ENCODE peak calls at places on chromosomes 16 and 17, in seven cellular contexts. One of them, this sample, is unnamed.

GRCh38 chr17:79438045-79438444 is 172.8 kb downstream of the RBFOX3 start:
- DNase-seq in mesothelial cell of epicardium: no peak
- DNase-seq in AG09319: no peak
- DNase-seq in mucosa of descending colon: no peak
- DNase-seq in tibial nerve: no peak
- DNase-seq in GM12864: no peak
- DNase-seq in transverse colon: no peak
- DNase-seq in this sample: no peak

GRCh38 chr16:68612996-68613395 is 32.1 kb upstream of the CDH3 start:
- DNase-seq in mesothelial cell of epicardium: no peak
- DNase-seq in AG09319: no peak
- DNase-seq in mucosa of descending colon: no peak
- DNase-seq in tibial nerve: no peak
- DNase-seq in GM12864: no peak
- DNase-seq in transverse colon: no peak
- DNase-seq in this sample: no peak

GRCh38 chr17:2837147-2837561 is 40.9 kb downstream of the RAP1GAP2 start:
- DNase-seq in mesothelial cell of epicardium: no peak
- DNase-seq in AG09319: no peak
- DNase-seq in mucosa of descending colon: no peak
- DNase-seq in tibial nerve: no peak
- DNase-seq in GM12864: no peak
- DNase-seq in transverse colon: no peak
- DNase-seq in this sample: no peak

GRCh38 chr17:19260958-19261357 is 23.8 kb downstream of the EPN2 start:
- DNase-seq in mesothelial cell of epicardium: no peak
- DNase-seq in AG09319: no peak
- DNase-seq in mucosa of descending colon: no peak
- DNase-seq in tibial nerve: no peak
- DNase-seq in GM12864: no peak
- DNase-seq in transverse colon: no peak
- DNase-seq in this sample: no peak

GRCh38 chr17:30975042-30975820 is 4.4 kb downstream of the RNF135 start:
- DNase-seq in mesothelial cell of epicardium: no peak
- DNase-seq in AG09319: no peak
- DNase-seq in mucosa of descending colon: no peak
- DNase-seq in tibial nerve: no peak
- DNase-seq in GM12864: no peak
- DNase-seq in transverse colon: no peak
- DNase-seq in this sample: no peak

GRCh38 chr17:16880843-16881230 is 91.1 kb downstream of the TNFRSF13B start:
- DNase-seq in mesothelial cell of epicardium: no peak
- DNase-seq in AG09319: no peak
- DNase-seq in mucosa of descending colon: peak
- DNase-seq in tibial nerve: no peak
- DNase-seq in GM12864: no peak
- DNase-seq in transverse colon: no peak
- DNase-seq in this sample: no peak

GRCh38 chr16:67668495-67669157 is 2.0 kb downstream of the C16orf86 start:
- DNase-seq in mesothelial cell of epicardium: no peak
- DNase-seq in AG09319: no peak
- DNase-seq in mucosa of descending colon: no peak
- DNase-seq in tibial nerve: no peak
- DNase-seq in GM12864: no peak
- DNase-seq in transverse colon: no peak
- DNase-seq in this sample: no peak

GRCh38 chr17:4852504-4853075 is 19.4 kb downstream of the MINK1 start:
- DNase-seq in mesothelial cell of epicardium: no peak
- DNase-seq in AG09319: no peak
- DNase-seq in mucosa of descending colon: no peak
- DNase-seq in tibial nerve: no peak
- DNase-seq in GM12864: no peak
- DNase-seq in transverse colon: no peak
- DNase-seq in this sample: peak

GRCh38 chr16:19655242-19655777 is 62.7 kb downstream of the KNOP1 start:
- DNase-seq in mesothelial cell of epicardium: no peak
- DNase-seq in AG09319: no peak
- DNase-seq in mucosa of descending colon: no peak
- DNase-seq in tibial nerve: no peak
- DNase-seq in GM12864: no peak
- DNase-seq in transverse colon: no peak
- DNase-seq in this sample: no peak

GRCh38 chr16:88627531-88628411 is 10.6 kb upstream of the IL17C start:
- DNase-seq in mesothelial cell of epicardium: no peak
- DNase-seq in AG09319: no peak
- DNase-seq in mucosa of descending colon: no peak
- DNase-seq in tibial nerve: no peak
- DNase-seq in GM12864: no peak
- DNase-seq in transverse colon: no peak
- DNase-seq in this sample: no peak

GRCh38 chr16:4136229-4136813 is 20.1 kb upstream of the ADCY9 start:
- DNase-seq in mesothelial cell of epicardium: no peak
- DNase-seq in AG09319: no peak
- DNase-seq in mucosa of descending colon: peak
- DNase-seq in tibial nerve: no peak
- DNase-seq in GM12864: no peak
- DNase-seq in transverse colon: peak
- DNase-seq in this sample: no peak

GRCh38 chr16:15950167-15950854 is 895 bp downstream of the ABCC1 start:
- DNase-seq in mesothelial cell of epicardium: no peak
- DNase-seq in AG09319: no peak
- DNase-seq in mucosa of descending colon: peak
- DNase-seq in tibial nerve: no peak
- DNase-seq in GM12864: no peak
- DNase-seq in transverse colon: peak
- DNase-seq in this sample: peak

GRCh38 chr16:85086347-85087291 is 25.7 kb downstream of the CIBAR2 start:
- DNase-seq in mesothelial cell of epicardium: no peak
- DNase-seq in AG09319: peak
- DNase-seq in mucosa of descending colon: peak
- DNase-seq in tibial nerve: peak
- DNase-seq in GM12864: no peak
- DNase-seq in transverse colon: peak
- DNase-seq in this sample: peak

GRCh38 chr17:78174870-78175642 is 6.7 kb downstream of the SYNGR2 start:
- DNase-seq in mesothelial cell of epicardium: no peak
- DNase-seq in AG09319: no peak
- DNase-seq in mucosa of descending colon: no peak
- DNase-seq in tibial nerve: no peak
- DNase-seq in GM12864: no peak
- DNase-seq in transverse colon: peak
- DNase-seq in this sample: no peak
- TF ChIP-seq CTCF in mesothelial cell of epicardium: no peak
- TF ChIP-seq CTCF in AG09319: no peak
- TF ChIP-seq CTCF in mucosa of descending colon: no peak
- TF ChIP-seq CTCF in tibial nerve: no peak
- TF ChIP-seq CTCF in GM12864: no peak
- TF ChIP-seq CTCF in transverse colon: no peak
- TF ChIP-seq CTCF in this sample: peak

DNA sequence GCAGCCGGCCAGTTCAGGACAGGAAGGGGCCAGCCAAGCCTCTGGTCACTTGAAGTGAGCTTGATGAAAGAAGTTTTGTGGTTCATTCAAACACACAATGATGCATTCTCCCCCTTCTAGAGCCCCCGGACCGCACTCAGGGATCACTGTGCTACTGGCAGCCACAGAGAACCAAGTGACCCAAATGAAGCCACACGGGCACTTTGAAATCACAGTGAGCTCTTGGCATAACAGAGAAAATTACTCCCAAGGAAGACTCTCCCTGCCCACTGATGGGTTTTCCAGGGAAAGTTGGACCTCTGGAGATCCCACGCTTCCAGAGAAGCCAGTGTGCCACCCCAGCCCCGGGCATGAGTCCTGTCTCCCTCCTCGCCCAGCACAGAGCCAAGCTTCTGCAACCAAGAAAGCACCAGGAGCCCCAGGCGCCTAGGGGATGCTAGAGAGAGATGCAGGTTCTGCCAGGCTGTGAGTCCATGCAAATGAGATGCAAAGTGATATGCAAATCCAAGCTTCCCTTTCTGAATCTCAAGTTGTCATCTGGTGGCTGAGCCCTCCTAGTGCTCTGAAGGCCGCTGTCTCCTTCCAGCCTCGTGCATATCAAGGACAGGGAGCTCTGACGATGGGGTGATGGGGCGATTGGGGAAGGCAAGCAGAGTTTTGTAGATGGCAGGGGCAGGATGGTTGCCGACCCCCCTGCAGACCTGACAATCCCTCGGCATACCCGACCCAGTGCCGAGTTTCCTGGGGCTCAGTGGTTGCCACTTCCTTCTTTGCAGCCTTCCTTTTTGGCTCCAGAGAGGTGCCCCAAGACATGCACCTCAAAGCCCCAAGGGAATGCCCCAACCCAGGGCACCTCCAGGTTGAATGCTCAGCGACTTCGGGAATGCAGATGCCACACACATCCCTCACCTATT is 59.7 kb upstream of the TNRC6C start:
- DNase-seq in mesothelial cell of epicardium: no peak
- DNase-seq in AG09319: no peak
- DNase-seq in mucosa of descending colon: no peak
- DNase-seq in tibial nerve: no peak
- DNase-seq in GM12864: no peak
- DNase-seq in transverse colon: no peak
- DNase-seq in this sample: no peak
- TF ChIP-seq CTCF in mesothelial cell of epicardium: no peak
- TF ChIP-seq CTCF in AG09319: no peak
- TF ChIP-seq CTCF in mucosa of descending colon: no peak
- TF ChIP-seq CTCF in tibial nerve: no peak
- TF ChIP-seq CTCF in GM12864: no peak
- TF ChIP-seq CTCF in transverse colon: no peak
- TF ChIP-seq CTCF in this sample: no peak

DNA sequence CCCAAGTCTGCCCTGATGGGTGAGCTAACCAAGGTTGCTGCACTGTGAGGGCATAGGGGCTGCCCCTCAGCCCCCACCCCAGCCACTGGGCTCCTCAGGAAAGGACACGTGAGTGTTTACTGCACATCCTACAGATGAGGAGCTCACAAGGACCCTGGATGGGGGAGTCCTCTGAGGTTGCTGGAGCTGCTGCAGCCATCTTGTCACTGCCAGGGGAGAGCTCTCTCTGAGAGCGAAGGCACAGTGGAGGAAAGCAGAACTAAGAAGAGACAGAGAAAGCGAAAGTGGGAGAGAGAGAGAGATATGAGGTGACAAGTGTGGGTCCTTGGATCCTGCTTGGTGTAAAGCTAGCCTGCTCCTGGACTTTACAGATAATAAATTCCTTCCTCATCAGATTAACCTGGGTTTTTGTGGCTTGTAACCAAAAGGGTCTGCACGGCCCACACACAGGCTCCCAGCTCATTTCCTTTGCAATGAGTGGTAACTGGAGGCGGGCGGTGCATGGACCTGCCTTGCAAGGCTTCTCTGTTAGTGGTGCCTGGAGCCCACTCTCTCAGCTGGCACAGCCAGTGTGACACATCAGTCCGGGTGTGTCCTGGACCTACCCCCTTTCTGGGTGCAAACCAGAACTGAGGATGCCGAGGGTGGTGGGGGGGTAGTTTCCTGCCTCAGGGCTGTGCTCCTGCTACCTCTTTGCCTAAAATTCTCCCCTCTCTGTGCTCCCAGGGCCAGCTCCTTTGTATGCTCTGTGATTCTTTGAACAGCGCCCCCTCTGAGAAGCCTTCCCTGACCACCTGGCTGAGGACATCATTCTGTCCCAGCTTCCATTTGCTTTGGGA is 14.2 kb downstream of the SNX20 start:
- DNase-seq in mesothelial cell of epicardium: no peak
- DNase-seq in AG09319: no peak
- DNase-seq in mucosa of descending colon: no peak
- DNase-seq in tibial nerve: no peak
- DNase-seq in GM12864: peak
- DNase-seq in transverse colon: no peak
- DNase-seq in this sample: no peak
- TF ChIP-seq CTCF in mesothelial cell of epicardium: no peak
- TF ChIP-seq CTCF in AG09319: no peak
- TF ChIP-seq CTCF in mucosa of descending colon: no peak
- TF ChIP-seq CTCF in tibial nerve: no peak
- TF ChIP-seq CTCF in GM12864: no peak
- TF ChIP-seq CTCF in transverse colon: no peak
- TF ChIP-seq CTCF in this sample: no peak

DNA sequence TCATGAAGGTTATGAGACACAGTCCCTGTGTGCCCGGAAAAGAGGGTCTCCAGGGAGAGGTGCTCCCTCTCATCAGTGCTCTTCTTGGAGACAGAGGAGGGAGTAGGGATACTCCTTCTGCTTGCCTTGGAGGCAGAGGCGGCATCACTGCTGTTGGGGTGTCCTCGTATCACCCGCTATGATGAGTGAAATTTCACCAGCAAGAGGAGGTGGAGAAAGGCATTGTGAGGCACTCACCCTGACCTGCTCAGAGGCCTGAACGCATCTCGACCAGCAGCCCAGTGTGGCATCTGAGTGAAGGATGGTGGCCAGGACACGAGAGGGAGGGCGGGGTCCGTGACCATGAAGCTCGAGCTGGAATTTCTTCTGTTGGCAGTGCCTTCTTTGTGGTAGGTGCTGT is 222.1 kb upstream of the CHMP6 start:
- DNase-seq in mesothelial cell of epicardium: no peak
- DNase-seq in AG09319: no peak
- DNase-seq in mucosa of descending colon: no peak
- DNase-seq in tibial nerve: no peak
- DNase-seq in GM12864: no peak
- DNase-seq in transverse colon: no peak
- DNase-seq in this sample: no peak
- TF ChIP-seq CTCF in mesothelial cell of epicardium: no peak
- TF ChIP-seq CTCF in AG09319: no peak
- TF ChIP-seq CTCF in mucosa of descending colon: no peak
- TF ChIP-seq CTCF in tibial nerve: no peak
- TF ChIP-seq CTCF in GM12864: no peak
- TF ChIP-seq CTCF in transverse colon: no peak
- TF ChIP-seq CTCF in this sample: no peak

GRCh38 chr17:32264140-32264799 is 1.4 kb upstream of the RHBDL3 start:
- DNase-seq in mesothelial cell of epicardium: no peak
- DNase-seq in AG09319: no peak
- DNase-seq in mucosa of descending colon: no peak
- DNase-seq in tibial nerve: no peak
- DNase-seq in GM12864: no peak
- DNase-seq in transverse colon: no peak
- DNase-seq in this sample: no peak
- TF ChIP-seq CTCF in mesothelial cell of epicardium: no peak
- TF ChIP-seq CTCF in AG09319: peak
- TF ChIP-seq CTCF in mucosa of descending colon: no peak
- TF ChIP-seq CTCF in tibial nerve: no peak
- TF ChIP-seq CTCF in GM12864: peak
- TF ChIP-seq CTCF in transverse colon: no peak
- TF ChIP-seq CTCF in this sample: peak

GRCh38 chr17:14886200-14886739 is 378.9 kb downstream of the PMP22 start:
- DNase-seq in mesothelial cell of epicardium: no peak
- DNase-seq in AG09319: no peak
- DNase-seq in mucosa of descending colon: no peak
- DNase-seq in tibial nerve: no peak
- DNase-seq in GM12864: no peak
- DNase-seq in transverse colon: no peak
- DNase-seq in this sample: peak
- TF ChIP-seq CTCF in mesothelial cell of epicardium: no peak
- TF ChIP-seq CTCF in AG09319: peak
- TF ChIP-seq CTCF in mucosa of descending colon: no peak
- TF ChIP-seq CTCF in tibial nerve: no peak
- TF ChIP-seq CTCF in GM12864: peak
- TF ChIP-seq CTCF in transverse colon: no peak
- TF ChIP-seq CTCF in this sample: peak

GRCh38 chr16:89953671-89954406 is 5.3 kb downstream of the DEF8 start:
- DNase-seq in mesothelial cell of epicardium: no peak
- DNase-seq in AG09319: no peak
- DNase-seq in mucosa of descending colon: no peak
- DNase-seq in tibial nerve: no peak
- DNase-seq in GM12864: no peak
- DNase-seq in transverse colon: no peak
- DNase-seq in this sample: no peak
- TF ChIP-seq CTCF in mesothelial cell of epicardium: no peak
- TF ChIP-seq CTCF in AG09319: no peak
- TF ChIP-seq CTCF in mucosa of descending colon: no peak
- TF ChIP-seq CTCF in tibial nerve: no peak
- TF ChIP-seq CTCF in GM12864: no peak
- TF ChIP-seq CTCF in transverse colon: no peak
- TF ChIP-seq CTCF in this sample: no peak